ENCODE peak calls at places on chromosomes 13 and 19, in nine cellular contexts. O is heart left ventricle; E is upper lobe of right lung; G is psoas muscle; J is colonic mucosa; Q is IMR-90; T is effector memory CD4-positive, alpha-beta T cell; A is ascending aorta; W is tibial artery. R is an unnamed sample. For H3K4me1 and H3K27me3, the result is how much of the 10 kb centered on the place peaks cover.

GRCh38 chr19:35556025-35556590 is 7.3 kb downstream of the ATP4A start:
- DNase-seq in O (no peak), E (no peak), G (no peak), J (no peak), Q (no peak), T (no peak), A (no peak), W (no peak), R (no peak)

GRCh38 chr13:98976941-98977340 is 923 bp downstream of the DOCK9 start:
- DNase-seq in O (no peak), E (no peak), G (no peak), J (no peak), Q (peak), T (no peak), A (no peak), W (no peak), R (no peak)

GRCh38 chr19:14072535-14073231 is at the start of gene MISP3:
- DNase-seq in O (peak), E (peak), G (peak), J (peak), Q (no peak), T (no peak), A (no peak), W (no peak), R (no peak)

GRCh38 chr13:24127116-24127631 is 33.3 kb upstream of the SPATA13 start:
- DNase-seq in O (no peak), E (no peak), G (no peak), J (peak), Q (peak), T (no peak), A (no peak), W (no peak), R (no peak)

GRCh38 chr19:19113040-19113541 is 25.2 kb downstream of the TMEM161A start:
- DNase-seq in O (no peak), E (no peak), G (no peak), J (no peak), Q (peak), T (no peak), A (no peak), W (no peak), R (no peak)

GRCh38 chr13:75666646-75667351 is 30.7 kb downstream of the LMO7 start:
- DNase-seq in O (no peak), E (no peak), G (no peak), J (no peak), Q (peak), T (no peak), A (no peak), W (no peak), R (no peak)

GRCh38 chr13:113879506-113880360 is 15.9 kb upstream of the GAS6 start:
- DNase-seq in O (no peak), E (no peak), G (no peak), J (no peak), Q (no peak), T (no peak), A (no peak), W (no peak), R (no peak)

GRCh38 chr13:30030141-30030750 is 179.8 kb upstream of the UBL3 start:
- DNase-seq in O (no peak), E (no peak), G (no peak), J (no peak), Q (no peak), T (no peak), A (no peak), W (no peak), R (no peak)

GRCh38 chr19:51030631-51031030 is 4.2 kb downstream of the KLK12 start:
- DNase-seq in O (no peak), E (peak), G (no peak), J (no peak), Q (no peak), T (no peak), A (no peak), W (no peak), R (no peak)

GRCh38 chr13:25874907-25875306 is 176.9 kb downstream of the SHISA2 start:
- DNase-seq in O (no peak), E (no peak), G (no peak), J (no peak), Q (no peak), T (peak), A (no peak), W (no peak), R (no peak)

GRCh38 chr19:4633140-4633967 is 6.0 kb upstream of the TNFAIP8L1 start:
- DNase-seq in O (peak), E (peak), G (peak), J (peak), Q (peak), T (no peak), A (peak), W (peak), R (no peak)

GRCh38 chr13:22200469-22200868 is 529.6 kb downstream of the FGF9 start:
- DNase-seq in O (no peak), E (no peak), G (no peak), J (no peak), Q (no peak), T (no peak), A (no peak), W (no peak), R (no peak)

GRCh38 chr13:29503041-29503837 is 92.2 kb downstream of the SLC7A1 start:
- DNase-seq in O (no peak), E (no peak), G (peak), J (no peak), Q (peak), T (no peak), A (no peak), W (no peak), R (no peak)

GRCh38 chr13:100789481-100789880 is 114.9 kb upstream of the TMTC4 start:
- DNase-seq in O (no peak), E (peak), G (no peak), J (no peak), Q (no peak), T (no peak), A (no peak), W (no peak), R (no peak)

GRCh38 chr13:39565036-39565949 is 37.7 kb downstream of the LHFPL6 start:
- DNase-seq in O (peak), E (no peak), G (no peak), J (no peak), Q (peak), T (no peak), A (no peak), W (no peak), R (no peak)

GRCh38 chr13:34826432-34826831 is 115.6 kb upstream of the NBEA start:
- DNase-seq in O (no peak), E (no peak), G (no peak), J (no peak), Q (no peak), T (no peak), A (no peak), W (no peak), R (no peak)

GRCh38 chr19:42089191-42089750 is 13.3 kb downstream of the ZNF574 start:
- DNase-seq in O (no peak), E (no peak), G (peak), J (no peak), Q (no peak), T (no peak), A (no peak), W (no peak), R (no peak)

GRCh38 chr19:48513289-48514122 is 1.9 kb upstream of the LMTK3 start:
- DNase-seq in O (peak), E (peak), G (peak), J (peak), Q (peak), T (peak), A (no peak), W (peak), R (no peak)

GRCh38 chr19:53982611-53983010 is 8.8 kb upstream of the CACNG6 start:
- DNase-seq in O (peak), E (no peak), G (peak), J (peak), Q (no peak), T (no peak), A (no peak), W (peak), R (no peak)

GRCh38 chr19:6877766-6878165 is 9.6 kb upstream of the ADGRE1 start:
- DNase-seq in O (no peak), E (no peak), G (no peak), J (no peak), Q (no peak), T (no peak), A (no peak), W (no peak), R (no peak)

GRCh38 chr19:43526884-43527859 is at the start of gene ETHE1:
- DNase-seq in O (peak), E (peak), G (peak), J (peak), Q (peak), T (peak), A (peak), W (peak), R (peak)

GRCh38 chr19:16370671-16371391 is 46.2 kb downstream of the KLF2 start:
- DNase-seq in O (no peak), E (peak), G (peak), J (no peak), Q (no peak), T (no peak), A (no peak), W (no peak), R (no peak)
- H3K4me1 ChIP-seq in O (under half), E (half or more), G (under half), J (under half), Q (under half), T (half or more), A (under half), W (under half), R (under half)

GRCh38 chr19:55419089-55419488 is 11.5 kb upstream of the UBE2S start:
- DNase-seq in O (peak), E (no peak), G (no peak), J (no peak), Q (no peak), T (no peak), A (no peak), W (no peak), R (no peak)

GRCh38 chr19:55426042-55426441 is 17.1 kb downstream of the SHISA7 start:
- DNase-seq in O (no peak), E (no peak), G (no peak), J (no peak), Q (no peak), T (no peak), A (no peak), W (no peak), R (no peak)

GRCh38 chr19:55419624-55420236 is 12.1 kb upstream of the UBE2S start:
- DNase-seq in O (peak), E (no peak), G (no peak), J (no peak), Q (no peak), T (no peak), A (no peak), W (no peak), R (no peak)

GRCh38 chr19:55423225-55423967 is 15.8 kb upstream of the UBE2S start:
- DNase-seq in O (no peak), E (no peak), G (peak), J (no peak), Q (no peak), T (no peak), A (no peak), W (no peak), R (no peak)

GRCh38 chr19:55424518-55424917 is 16.9 kb upstream of the UBE2S start:
- DNase-seq in O (no peak), E (no peak), G (peak), J (no peak), Q (no peak), T (no peak), A (no peak), W (no peak), R (no peak)
- H3K27ac ChIP-seq in O (no peak), E (no peak), G (no peak), J (no peak), Q (no peak), T (no peak), A (no peak), W (no peak), R (no peak)

GRCh38 chr19:33545209-33545981 is 23.8 kb upstream of the PEPD start:
- DNase-seq in O (no peak), E (no peak), G (no peak), J (no peak), Q (no peak), T (no peak), A (no peak), W (no peak), R (no peak)
- H3K27me3 ChIP-seq in O (under half), E (under half), G (under half), J (under half), Q (under half), T (under half), A (under half), W (under half), R (under half)

GRCh38 chr13:97710797-97711196 is 242.7 kb upstream of the IPO5 start:
- DNase-seq in O (no peak), E (no peak), G (no peak), J (no peak), Q (no peak), T (no peak), A (no peak), W (no peak), R (no peak)
- H3K4me1 ChIP-seq in O (under half), E (under half), G (under half), J (under half), Q (under half), T (under half), A (under half), W (under half), R (under half)

DNA sequence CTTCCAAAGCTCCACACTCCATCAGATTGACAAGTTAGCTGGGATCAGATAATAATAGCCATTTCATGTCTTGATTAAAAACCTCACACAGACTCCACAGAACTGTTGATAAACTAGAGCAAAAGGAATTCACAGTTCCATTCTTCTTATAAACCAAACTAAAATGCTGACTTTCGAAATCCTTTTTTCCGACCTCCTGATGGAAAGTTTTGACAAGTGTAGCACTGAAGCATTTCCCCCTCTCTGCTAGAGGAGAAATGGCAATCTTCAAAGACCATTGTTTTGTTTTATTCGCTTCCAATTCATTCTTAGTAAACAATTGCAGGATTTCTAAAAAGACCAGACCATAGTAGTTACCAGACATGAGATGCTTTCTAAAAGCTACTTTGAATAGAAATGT is 58.8 kb downstream of the COL4A2 start:
- DNase-seq in O (no peak), E (no peak), G (no peak), J (no peak), Q (no peak), T (no peak), A (no peak), W (no peak), R (no peak)
- H3K27ac ChIP-seq in O (no peak), E (no peak), G (no peak), J (no peak), Q (no peak), T (no peak), A (peak), W (peak), R (no peak)

GRCh38 chr13:20127263-20127562 is 33.6 kb downstream of the GJA3 start:
- DNase-seq in O (no peak), E (no peak), G (no peak), J (no peak), Q (no peak), T (no peak), A (no peak), W (no peak), R (no peak)
- H3K27me3 ChIP-seq in O (under half), E (under half), G (under half), J (under half), Q (under half), T (under half), A (under half), W (under half), R (under half)